ENCODE peak calls at places on chromosomes 2 and 18, in eight cellular contexts. One of them, this sample, is unnamed.

GRCh38 chr2:149466635-149467034 is 120.9 kb downstream of the MMADHC start:
- DNase-seq in GM13976: no peak
- DNase-seq in HFFc6: peak
- DNase-seq in B cell: no peak
- DNase-seq in GM10248: no peak
- DNase-seq in choroid plexus epithelial cell: no peak
- DNase-seq in Panc1: no peak
- DNase-seq in progenitor cell of endocrine pancreas: no peak
- DNase-seq in this sample: no peak

GRCh38 chr2:163610817-163611556 is 124.8 kb downstream of the FIGN start:
- DNase-seq in Panc1: no peak
- DNase-seq in HFFc6: no peak
- DNase-seq in progenitor cell of endocrine pancreas: no peak
- DNase-seq in GM13976: no peak
- DNase-seq in choroid plexus epithelial cell: no peak
- DNase-seq in GM10248: peak
- DNase-seq in B cell: no peak
- DNase-seq in this sample: no peak

GRCh38 chr18:51196811-51197660 is 445 bp downstream of the MEX3C start:
- DNase-seq in GM10248: peak
- DNase-seq in HFFc6: peak
- DNase-seq in GM13976: peak
- DNase-seq in B cell: peak
- DNase-seq in Panc1: no peak
- DNase-seq in progenitor cell of endocrine pancreas: peak
- DNase-seq in choroid plexus epithelial cell: peak
- DNase-seq in this sample: peak

GRCh38 chr2:1132328-1132964 is 181.8 kb downstream of the SNTG2 start:
- DNase-seq in Panc1: no peak
- DNase-seq in progenitor cell of endocrine pancreas: no peak
- DNase-seq in HFFc6: no peak
- DNase-seq in GM10248: no peak
- DNase-seq in choroid plexus epithelial cell: no peak
- DNase-seq in B cell: no peak
- DNase-seq in GM13976: no peak
- DNase-seq in this sample: no peak

GRCh38 chr18:58257461-58257860 is 213.4 kb downstream of the NEDD4L start:
- DNase-seq in Panc1: no peak
- DNase-seq in choroid plexus epithelial cell: peak
- DNase-seq in GM13976: peak
- DNase-seq in GM10248: no peak
- DNase-seq in HFFc6: no peak
- DNase-seq in progenitor cell of endocrine pancreas: no peak
- DNase-seq in B cell: no peak
- DNase-seq in this sample: no peak

GRCh38 chr2:180907731-180908130 is 72.7 kb upstream of the UBE2E3 start:
- DNase-seq in HFFc6: peak
- DNase-seq in Panc1: no peak
- DNase-seq in GM10248: no peak
- DNase-seq in choroid plexus epithelial cell: peak
- DNase-seq in progenitor cell of endocrine pancreas: no peak
- DNase-seq in GM13976: no peak
- DNase-seq in B cell: no peak
- DNase-seq in this sample: no peak

GRCh38 chr2:203648273-203648672 is 58.2 kb upstream of the CD28 start:
- DNase-seq in GM13976: no peak
- DNase-seq in progenitor cell of endocrine pancreas: no peak
- DNase-seq in GM10248: no peak
- DNase-seq in HFFc6: no peak
- DNase-seq in Panc1: no peak
- DNase-seq in choroid plexus epithelial cell: peak
- DNase-seq in B cell: no peak
- DNase-seq in this sample: no peak

GRCh38 chr2:11898576-11898975 is 152.1 kb downstream of the LPIN1 start:
- DNase-seq in B cell: no peak
- DNase-seq in choroid plexus epithelial cell: no peak
- DNase-seq in HFFc6: no peak
- DNase-seq in Panc1: no peak
- DNase-seq in GM13976: no peak
- DNase-seq in GM10248: no peak
- DNase-seq in progenitor cell of endocrine pancreas: no peak
- DNase-seq in this sample: no peak

GRCh38 chr18:11561293-11561692 is 48.1 kb upstream of the SLC35G4 start:
- DNase-seq in HFFc6: no peak
- DNase-seq in GM10248: no peak
- DNase-seq in Panc1: no peak
- DNase-seq in choroid plexus epithelial cell: no peak
- DNase-seq in progenitor cell of endocrine pancreas: no peak
- DNase-seq in B cell: no peak
- DNase-seq in GM13976: no peak
- DNase-seq in this sample: no peak

GRCh38 chr2:29080886-29081743 is 6.8 kb upstream of the PCARE start:
- DNase-seq in GM10248: no peak
- DNase-seq in GM13976: no peak
- DNase-seq in choroid plexus epithelial cell: peak
- DNase-seq in Panc1: no peak
- DNase-seq in HFFc6: no peak
- DNase-seq in B cell: no peak
- DNase-seq in progenitor cell of endocrine pancreas: no peak
- DNase-seq in this sample: no peak

GRCh38 chr2:106581755-106582430 is 94.7 kb downstream of the CD8B2 start:
- DNase-seq in GM10248: peak
- DNase-seq in progenitor cell of endocrine pancreas: peak
- DNase-seq in Panc1: no peak
- DNase-seq in choroid plexus epithelial cell: peak
- DNase-seq in HFFc6: peak
- DNase-seq in GM13976: peak
- DNase-seq in B cell: peak
- DNase-seq in this sample: no peak

DNA sequence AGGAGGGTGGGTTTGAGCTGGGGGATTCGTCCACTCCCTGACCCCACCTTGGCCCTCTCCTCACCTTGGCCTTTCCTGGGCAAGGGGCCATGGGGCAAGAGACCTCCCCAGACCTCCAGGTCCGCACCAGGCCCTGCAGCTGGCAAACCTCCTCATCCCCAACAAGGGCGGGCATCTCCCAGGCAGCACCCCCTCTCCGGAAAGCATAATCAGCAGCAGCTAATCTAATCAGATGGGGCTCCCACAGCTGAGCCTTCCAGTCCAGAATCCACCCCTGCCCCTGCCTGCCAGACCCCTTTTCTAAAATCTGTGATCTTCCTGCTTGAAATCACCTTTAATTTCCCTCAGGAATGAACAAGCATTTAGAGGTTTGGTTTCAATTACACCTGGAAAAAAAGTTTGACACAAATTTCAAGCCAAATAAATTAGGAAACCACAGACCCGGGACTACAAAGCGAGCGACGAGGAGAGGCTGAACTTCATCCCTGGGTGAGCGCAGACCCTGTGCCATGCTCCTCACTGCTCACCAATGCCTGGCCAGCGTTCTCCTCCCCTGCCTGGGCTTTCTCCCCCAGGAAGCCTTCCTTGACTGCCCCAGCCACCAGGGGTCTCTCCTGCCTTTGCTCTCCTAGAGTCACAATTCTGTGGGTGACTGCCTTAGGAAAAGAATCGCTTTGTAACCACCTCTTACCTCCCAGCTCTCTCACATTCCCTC is 143.0 kb upstream of the MYCN start:
- DNase-seq in progenitor cell of endocrine pancreas: no peak
- DNase-seq in GM10248: no peak
- DNase-seq in Panc1: no peak
- DNase-seq in HFFc6: no peak
- DNase-seq in GM13976: no peak
- DNase-seq in choroid plexus epithelial cell: no peak
- DNase-seq in B cell: no peak
- DNase-seq in this sample: no peak
- TF ChIP-seq CTCF in progenitor cell of endocrine pancreas: peak
- TF ChIP-seq CTCF in GM10248: peak
- TF ChIP-seq CTCF in Panc1: peak
- TF ChIP-seq CTCF in HFFc6: no peak
- TF ChIP-seq CTCF in GM13976: no peak
- TF ChIP-seq CTCF in choroid plexus epithelial cell: no peak
- TF ChIP-seq CTCF in B cell: no peak
- TF ChIP-seq CTCF in this sample: no peak

DNA sequence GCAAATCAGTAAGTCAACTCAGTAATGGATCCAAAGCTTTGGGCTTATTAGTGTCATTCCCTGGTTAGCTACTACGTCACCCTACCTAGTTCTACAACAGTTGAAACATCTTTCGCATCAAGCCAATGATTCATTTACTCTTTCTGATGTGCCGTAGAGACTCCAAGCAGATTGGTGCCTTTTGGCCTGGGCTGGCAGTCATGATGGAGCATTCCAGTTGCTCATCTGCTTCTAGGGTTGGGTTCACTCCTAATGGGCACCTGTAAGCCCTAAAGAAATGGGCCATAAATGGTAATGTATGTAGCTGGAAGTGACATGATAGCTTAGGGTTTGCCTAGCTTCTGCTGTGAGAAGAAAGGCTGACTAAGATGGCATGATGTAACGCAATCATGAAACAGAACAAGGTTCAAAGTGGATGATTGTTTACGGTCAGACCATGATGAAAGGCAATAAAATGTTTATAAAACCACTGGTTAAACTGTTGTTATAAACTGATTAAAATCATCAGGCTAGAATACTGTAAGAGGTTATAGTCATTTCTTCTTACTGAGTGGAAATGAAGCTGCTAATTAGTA is 20.4 kb upstream of the CCL20 start:
- DNase-seq in choroid plexus epithelial cell: no peak
- DNase-seq in B cell: no peak
- DNase-seq in GM13976: no peak
- DNase-seq in GM10248: no peak
- DNase-seq in progenitor cell of endocrine pancreas: no peak
- DNase-seq in Panc1: no peak
- DNase-seq in HFFc6: no peak
- DNase-seq in this sample: no peak
- TF ChIP-seq CTCF in choroid plexus epithelial cell: no peak
- TF ChIP-seq CTCF in B cell: no peak
- TF ChIP-seq CTCF in GM13976: no peak
- TF ChIP-seq CTCF in GM10248: no peak
- TF ChIP-seq CTCF in progenitor cell of endocrine pancreas: no peak
- TF ChIP-seq CTCF in Panc1: no peak
- TF ChIP-seq CTCF in HFFc6: no peak
- TF ChIP-seq CTCF in this sample: no peak

GRCh38 chr2:144495227-144495933 is 24.5 kb downstream of the ZEB2 start:
- DNase-seq in choroid plexus epithelial cell: no peak
- DNase-seq in B cell: no peak
- DNase-seq in GM13976: no peak
- DNase-seq in GM10248: no peak
- DNase-seq in progenitor cell of endocrine pancreas: no peak
- DNase-seq in Panc1: no peak
- DNase-seq in HFFc6: no peak
- DNase-seq in this sample: no peak

GRCh38 chr2:144490857-144491256 is 29.1 kb downstream of the ZEB2 start:
- DNase-seq in Panc1: no peak
- DNase-seq in choroid plexus epithelial cell: no peak
- DNase-seq in GM13976: no peak
- DNase-seq in HFFc6: no peak
- DNase-seq in progenitor cell of endocrine pancreas: no peak
- DNase-seq in B cell: no peak
- DNase-seq in GM10248: no peak
- DNase-seq in this sample: no peak

GRCh38 chr2:144489315-144489920 is 30.5 kb downstream of the ZEB2 start:
- DNase-seq in GM13976: no peak
- DNase-seq in choroid plexus epithelial cell: no peak
- DNase-seq in progenitor cell of endocrine pancreas: no peak
- DNase-seq in GM10248: no peak
- DNase-seq in B cell: no peak
- DNase-seq in Panc1: no peak
- DNase-seq in HFFc6: no peak
- DNase-seq in this sample: no peak

GRCh38 chr2:144493027-144493809 is 26.7 kb downstream of the ZEB2 start:
- DNase-seq in GM13976: no peak
- DNase-seq in HFFc6: no peak
- DNase-seq in Panc1: no peak
- DNase-seq in GM10248: no peak
- DNase-seq in progenitor cell of endocrine pancreas: no peak
- DNase-seq in choroid plexus epithelial cell: no peak
- DNase-seq in B cell: no peak
- DNase-seq in this sample: peak

DNA sequence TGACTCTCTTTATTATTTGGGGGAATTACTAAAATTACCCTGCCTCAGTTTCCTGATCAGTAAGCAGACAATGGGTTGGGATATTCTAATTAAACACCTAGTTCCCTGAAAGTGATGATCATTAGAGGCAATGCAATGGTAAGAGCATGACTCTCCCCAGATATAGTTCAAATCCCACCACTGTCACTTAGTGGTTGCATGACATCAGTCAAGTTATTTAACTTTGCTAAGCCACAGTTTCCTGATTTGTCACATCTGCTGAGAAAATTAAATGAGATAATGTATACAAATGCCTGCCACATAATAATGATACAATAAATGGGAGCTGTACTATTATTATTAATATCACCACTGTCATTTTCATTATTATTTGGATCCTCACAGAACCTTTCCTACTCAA is 29.9 kb downstream of the ZEB2 start:
- DNase-seq in B cell: no peak
- DNase-seq in HFFc6: no peak
- DNase-seq in GM10248: no peak
- DNase-seq in choroid plexus epithelial cell: no peak
- DNase-seq in Panc1: no peak
- DNase-seq in progenitor cell of endocrine pancreas: no peak
- DNase-seq in GM13976: no peak
- DNase-seq in this sample: no peak
- TF ChIP-seq CTCF in B cell: no peak
- TF ChIP-seq CTCF in HFFc6: no peak
- TF ChIP-seq CTCF in GM10248: no peak
- TF ChIP-seq CTCF in choroid plexus epithelial cell: no peak
- TF ChIP-seq CTCF in Panc1: no peak
- TF ChIP-seq CTCF in progenitor cell of endocrine pancreas: no peak
- TF ChIP-seq CTCF in GM13976: no peak
- TF ChIP-seq CTCF in this sample: no peak

DNA sequence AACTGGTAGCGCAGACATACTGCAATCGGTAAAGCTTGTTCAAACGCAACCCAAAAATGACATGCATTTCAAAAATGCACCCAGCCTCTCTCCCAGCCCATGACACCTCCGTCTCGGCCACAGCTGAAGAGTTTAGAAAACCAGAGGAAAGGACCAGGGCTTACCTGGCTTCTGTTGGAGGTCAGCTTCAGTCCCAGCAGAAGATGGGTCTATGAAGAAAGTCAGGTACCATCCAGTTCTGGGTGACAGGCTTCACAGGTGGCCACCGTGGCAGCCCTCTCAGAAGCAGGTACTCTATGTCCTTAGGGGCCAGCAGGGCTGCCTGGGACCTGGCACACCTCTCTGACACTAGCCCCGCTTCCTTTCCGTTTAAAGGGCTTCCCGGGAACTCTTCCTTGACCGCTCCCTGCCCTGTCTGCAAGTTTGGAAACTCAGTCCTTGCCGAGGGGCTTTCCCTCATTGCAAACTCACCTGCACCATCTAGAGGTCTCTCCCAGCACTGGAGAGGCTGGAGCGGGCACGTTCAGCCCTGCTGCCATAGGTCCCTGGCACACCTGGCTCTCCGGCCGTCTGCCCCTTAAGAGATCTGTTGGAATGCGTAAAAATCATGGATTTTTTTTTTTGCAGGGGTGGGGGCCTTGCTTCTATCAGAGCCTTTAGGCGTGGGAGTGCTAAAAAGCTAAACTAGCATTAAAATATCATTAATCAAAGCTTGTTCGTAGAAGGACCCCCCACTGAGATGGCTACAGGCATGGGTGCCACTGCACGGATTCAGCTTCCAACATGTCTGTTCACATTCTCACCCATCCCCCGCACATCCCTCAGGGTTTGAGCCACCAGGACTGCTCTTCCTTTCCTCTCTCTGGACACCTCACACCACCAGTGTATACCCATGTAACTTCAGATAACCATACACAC is at the start of gene EDAR:
- DNase-seq in Panc1: no peak
- DNase-seq in B cell: no peak
- DNase-seq in choroid plexus epithelial cell: peak
- DNase-seq in HFFc6: no peak
- DNase-seq in GM10248: peak
- DNase-seq in GM13976: peak
- DNase-seq in progenitor cell of endocrine pancreas: peak
- DNase-seq in this sample: no peak
- TF ChIP-seq CTCF in Panc1: peak
- TF ChIP-seq CTCF in B cell: no peak
- TF ChIP-seq CTCF in choroid plexus epithelial cell: peak
- TF ChIP-seq CTCF in HFFc6: peak
- TF ChIP-seq CTCF in GM10248: peak
- TF ChIP-seq CTCF in GM13976: peak
- TF ChIP-seq CTCF in progenitor cell of endocrine pancreas: peak
- TF ChIP-seq CTCF in this sample: no peak